ENCODE peak calls at places on chromosomes 12 and 14, in five cellular contexts. One of them, this sample, is unnamed.

GRCh38 chr12:95100264-95101190 is 27.1 kb upstream of the NR2C1 start:
- DNase-seq in suprapubic skin: no peak
- DNase-seq in tibial nerve: no peak
- DNase-seq in stomach: no peak
- DNase-seq in A549: no peak
- DNase-seq in this sample: no peak

GRCh38 chr12:26138860-26139259 is 14.0 kb upstream of the BHLHE41 start:
- DNase-seq in suprapubic skin: no peak
- DNase-seq in tibial nerve: no peak
- DNase-seq in stomach: no peak
- DNase-seq in A549: no peak
- DNase-seq in this sample: no peak

GRCh38 chr14:23438130-23438893 is 2.9 kb upstream of the MYH7 start:
- DNase-seq in suprapubic skin: peak; percentile 40
- DNase-seq in tibial nerve: no peak
- DNase-seq in stomach: no peak
- DNase-seq in A549: no peak
- DNase-seq in this sample: no peak

GRCh38 chr12:76790564-76791552 is 26.9 kb downstream of the ZDHHC17 start:
- DNase-seq in suprapubic skin: no peak
- DNase-seq in tibial nerve: no peak
- DNase-seq in stomach: no peak
- DNase-seq in A549: peak; percentile 21
- DNase-seq in this sample: no peak

GRCh38 chr14:105420141-105420975 is 731 bp downstream of the MTA1 start:
- DNase-seq in suprapubic skin: no peak
- DNase-seq in tibial nerve: no peak
- DNase-seq in stomach: no peak
- DNase-seq in A549: no peak
- DNase-seq in this sample: no peak

GRCh38 chr14:34498684-34499412 is 36.8 kb upstream of the SPTSSA start:
- DNase-seq in suprapubic skin: no peak
- DNase-seq in tibial nerve: no peak
- DNase-seq in stomach: peak; percentile 53
- DNase-seq in A549: peak; percentile 52
- DNase-seq in this sample: no peak

GRCh38 chr12:124277394-124278222 is 17.3 kb upstream of the RFLNA start:
- DNase-seq in suprapubic skin: no peak
- DNase-seq in tibial nerve: no peak
- DNase-seq in stomach: peak; percentile 51
- DNase-seq in A549: no peak
- DNase-seq in this sample: no peak

GRCh38 chr14:68798621-68799020 is 5.8 kb upstream of the ZFP36L1 start:
- DNase-seq in suprapubic skin: no peak
- DNase-seq in tibial nerve: no peak
- DNase-seq in stomach: no peak
- DNase-seq in A549: no peak
- DNase-seq in this sample: no peak

GRCh38 chr12:3045989-3046388 is 31.2 kb upstream of the TSPAN9 start:
- DNase-seq in suprapubic skin: no peak
- DNase-seq in tibial nerve: no peak
- DNase-seq in stomach: no peak
- DNase-seq in A549: no peak
- DNase-seq in this sample: no peak

GRCh38 chr12:98644712-98645571 is at the start of the genes APAF1 and IKBIP:
- DNase-seq in suprapubic skin: peak; percentile 98
- DNase-seq in tibial nerve: peak; percentile 96
- DNase-seq in stomach: peak; percentile 99
- DNase-seq in A549: peak; percentile 90
- DNase-seq in this sample: peak; percentile 98
- TF ChIP-seq EP300 in suprapubic skin: no peak
- TF ChIP-seq EP300 in tibial nerve: no peak
- TF ChIP-seq EP300 in stomach: no peak
- TF ChIP-seq EP300 in A549: no peak
- TF ChIP-seq EP300 in this sample: no peak

DNA sequence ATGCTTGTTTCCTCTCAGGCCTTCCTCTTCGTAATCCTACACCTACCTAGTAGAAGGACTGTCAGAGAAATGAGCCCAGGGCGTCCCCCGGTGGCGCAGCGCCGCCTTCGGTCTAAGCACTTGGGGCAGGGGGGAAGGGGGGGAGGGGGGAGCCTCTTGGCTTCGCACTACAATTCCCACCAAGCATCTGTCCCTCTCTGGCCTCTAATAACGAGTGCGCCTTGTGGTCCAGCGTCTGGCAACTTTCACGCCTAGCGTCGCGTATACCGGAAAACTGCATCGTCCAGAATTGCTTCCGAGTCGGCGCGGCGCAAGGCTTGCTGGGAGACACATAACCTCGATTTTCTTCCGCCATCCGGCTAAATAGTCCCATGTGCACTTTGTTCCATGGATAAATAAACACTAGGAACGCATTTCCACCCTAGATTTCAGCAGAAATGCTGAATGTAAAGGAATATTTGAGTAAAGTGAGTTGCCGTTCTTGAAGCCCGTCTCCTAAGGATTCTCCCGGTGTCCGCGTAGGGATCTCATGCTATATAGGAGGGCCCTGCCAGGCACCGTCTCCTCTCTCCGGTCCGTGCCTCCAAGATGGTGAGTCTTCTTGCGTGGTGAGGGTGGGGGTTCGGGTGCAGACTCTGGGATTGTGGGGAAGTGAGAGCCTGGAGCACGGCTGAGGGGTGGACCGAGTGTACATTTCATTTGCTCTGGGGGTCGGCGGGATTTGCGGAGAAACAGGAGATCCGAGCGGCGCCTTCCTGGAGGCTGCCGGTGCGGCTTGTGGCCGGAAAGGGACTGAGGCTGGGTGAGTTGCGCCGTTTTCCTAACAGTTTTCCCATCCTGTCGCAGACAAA is at the start of gene RPS26:
- DNase-seq in suprapubic skin: peak; percentile 96
- DNase-seq in tibial nerve: peak; percentile 94
- DNase-seq in stomach: peak; percentile 95
- DNase-seq in A549: peak; percentile 91
- DNase-seq in this sample: peak; percentile 99
- TF ChIP-seq EP300 in suprapubic skin: no peak
- TF ChIP-seq EP300 in tibial nerve: peak; percentile 76
- TF ChIP-seq EP300 in stomach: no peak
- TF ChIP-seq EP300 in A549: no peak
- TF ChIP-seq EP300 in this sample: no peak

DNA sequence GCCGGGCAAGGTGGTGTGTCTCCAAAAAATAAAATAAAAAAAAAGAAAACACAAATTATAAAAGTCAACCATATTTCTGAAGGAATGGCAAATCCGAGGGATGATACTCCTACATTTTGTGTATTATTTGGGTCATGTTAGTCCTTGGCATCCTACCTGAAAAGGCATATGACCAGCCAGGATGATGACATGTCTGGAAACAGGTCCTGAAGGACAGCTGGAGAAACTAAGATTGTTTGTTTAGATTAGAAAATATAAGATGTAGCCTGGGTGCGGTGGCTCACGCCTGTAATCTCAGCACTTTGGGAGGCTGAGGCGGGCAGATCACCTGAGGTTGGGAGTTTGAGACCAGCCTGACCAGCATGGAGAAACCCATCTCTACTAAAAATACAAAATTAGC is 47.6 kb upstream of the FOXJ2 start:
- DNase-seq in suprapubic skin: no peak
- DNase-seq in tibial nerve: no peak
- DNase-seq in stomach: no peak
- DNase-seq in A549: no peak
- DNase-seq in this sample: no peak
- TF ChIP-seq EP300 in suprapubic skin: no peak
- TF ChIP-seq EP300 in tibial nerve: no peak
- TF ChIP-seq EP300 in stomach: no peak
- TF ChIP-seq EP300 in A549: no peak
- TF ChIP-seq EP300 in this sample: no peak

DNA sequence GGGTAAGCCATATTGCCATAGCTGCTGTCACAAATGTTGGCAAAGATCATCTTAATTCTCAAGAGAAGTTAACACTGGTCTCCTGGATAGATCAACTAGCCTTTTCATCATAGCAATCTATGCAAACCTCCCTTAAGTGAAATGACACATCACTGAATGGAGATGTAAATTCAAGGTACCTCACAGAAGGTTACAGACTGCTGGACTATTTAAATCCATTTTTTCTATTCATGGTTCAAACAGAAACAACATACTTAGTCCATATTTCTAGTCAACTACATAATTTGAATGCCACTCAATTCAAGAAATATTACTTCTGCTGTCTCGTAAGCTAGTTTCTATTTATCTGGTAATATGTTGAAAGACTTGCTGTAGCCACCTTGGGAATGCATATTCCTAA is 748.3 kb downstream of the C12orf50 start:
- DNase-seq in suprapubic skin: no peak
- DNase-seq in tibial nerve: no peak
- DNase-seq in stomach: no peak
- DNase-seq in A549: no peak
- DNase-seq in this sample: no peak
- TF ChIP-seq EP300 in suprapubic skin: no peak
- TF ChIP-seq EP300 in tibial nerve: no peak
- TF ChIP-seq EP300 in stomach: no peak
- TF ChIP-seq EP300 in A549: no peak
- TF ChIP-seq EP300 in this sample: no peak